ENCODE peak calls at places on chromosome 1, in four cellular contexts. R is ovary, G is fibroblast of lung, U is A549. Q is an unnamed sample.

GRCh38 chr1:28804071-28804470 is 7.9 kb upstream of the OPRD1 start:
- DNase-seq in U (no peak), G (no peak), R (no peak), Q (no peak)

GRCh38 chr1:66283583-66284041 is 250.3 kb upstream of the SGIP1 start:
- DNase-seq in U (no peak), G (peak; percentile 87), R (no peak), Q (peak; percentile 17)

GRCh38 chr1:7541629-7542028 is 229.5 kb upstream of the VAMP3 start:
- DNase-seq in R (no peak), G (peak; percentile 58), U (no peak), Q (no peak)

GRCh38 chr1:150295476-150295875 is 1.8 kb downstream of the MRPS21 start:
- DNase-seq in G (no peak), R (no peak), U (no peak), Q (no peak)

GRCh38 chr1:207748737-207749528 is 2.9 kb upstream of the CD46 start:
- DNase-seq in G (no peak), U (no peak), R (no peak), Q (peak; percentile 10)

GRCh38 chr1:228140724-228141081 is 624 bp downstream of the GUK1 start:
- DNase-seq in R (no peak), U (no peak), G (no peak), Q (no peak)

GRCh38 chr1:234722904-234723588 is 113.1 kb upstream of the IRF2BP2 start:
- DNase-seq in G (peak; percentile 95), U (peak; percentile 65), R (peak; percentile 64), Q (peak; percentile 94)

GRCh38 chr1:145706282-145706681 is 886 bp downstream of the PDZK1 start:
- DNase-seq in G (peak; percentile 60), U (peak; percentile 84), R (no peak), Q (peak; percentile 79)

GRCh38 chr1:62311473-62311943 is 7.7 kb downstream of the KANK4 start:
- DNase-seq in G (peak; percentile 57), U (no peak), R (no peak), Q (no peak)

GRCh38 chr1:8525291-8526275 is 207.7 kb downstream of the SLC45A1 start:
- DNase-seq in U (peak; percentile 76), R (peak; percentile 76), G (peak; percentile 97), Q (peak; percentile 68)

GRCh38 chr1:64295566-64295965 is 92.1 kb downstream of the UBE2U start:
- DNase-seq in R (no peak), G (peak; percentile 74), U (no peak), Q (no peak)

GRCh38 chr1:29113407-29114117 is 10.1 kb downstream of the TMEM200B start:
- DNase-seq in R (no peak), G (no peak), U (no peak), Q (no peak)

GRCh38 chr1:178417858-178418257 is 78.9 kb downstream of the CLEC20A start:
- DNase-seq in R (no peak), G (peak; percentile 78), U (peak; percentile 70), Q (peak; percentile 80)

GRCh38 chr1:61287734-61288133 is 205.4 kb downstream of the NFIA start:
- DNase-seq in R (no peak), G (peak; percentile 91), U (no peak), Q (peak; percentile 28)

GRCh38 chr1:31591425-31592093 is 15.2 kb downstream of the TINAGL1 start:
- DNase-seq in U (peak; percentile 43), R (no peak), G (peak; percentile 49), Q (peak; percentile 49)

GRCh38 chr1:234484991-234485739 is 6.2 kb upstream of the TARBP1 start:
- DNase-seq in U (no peak), G (no peak), R (no peak), Q (no peak)

DNA sequence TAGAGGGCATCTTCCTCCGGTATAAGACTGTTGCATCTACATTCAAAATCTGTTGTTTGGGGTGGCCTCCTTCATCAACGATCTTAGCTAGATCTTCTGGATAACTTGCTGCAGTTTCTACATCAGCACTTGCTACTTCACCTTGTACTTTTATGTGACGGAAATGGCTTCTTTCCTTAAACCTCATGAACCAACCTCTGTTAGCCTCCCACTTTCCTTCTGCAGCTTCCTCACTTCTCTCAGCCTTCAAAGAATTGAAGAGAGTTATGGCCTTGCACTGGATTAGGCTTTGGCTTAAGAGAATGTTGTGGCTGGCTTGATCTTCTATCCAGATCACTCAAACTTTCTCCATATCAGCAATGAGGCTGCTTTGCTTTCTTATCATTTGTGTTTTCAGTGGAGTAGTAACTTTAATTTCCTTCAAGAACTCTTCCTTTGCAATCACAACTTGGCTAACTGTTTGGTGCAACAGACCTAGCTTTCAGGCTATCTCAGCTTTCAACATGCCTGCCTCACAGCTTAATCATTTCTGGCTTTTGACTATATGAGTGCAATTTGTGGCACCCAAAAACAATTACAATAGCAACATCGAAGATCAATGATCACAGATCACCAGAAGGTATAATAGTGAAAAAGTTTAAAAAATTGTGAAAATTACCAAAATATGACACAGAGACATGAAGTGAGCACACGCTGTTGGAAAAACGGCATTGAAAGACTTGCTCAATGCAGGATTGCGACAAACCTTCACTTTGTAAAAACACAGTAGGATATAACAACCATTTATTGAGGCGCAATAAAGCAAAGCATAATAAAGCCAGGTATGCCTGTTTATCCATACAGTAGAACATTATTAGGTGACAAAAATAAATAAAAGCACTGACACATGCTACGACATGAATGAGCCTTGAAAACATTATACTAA is 56.7 kb upstream of the GFI1 start:
- DNase-seq in R (no peak), G (no peak), U (no peak), Q (no peak)
- H3K27ac ChIP-seq in R (no peak overlapping the region), G (no peak overlapping the region), U (no peak overlapping the region), Q (no peak overlapping the region)

GRCh38 chr1:34889705-34890104 is 30.2 kb upstream of the SMIM12 start:
- DNase-seq in G (no peak), R (no peak), U (no peak), Q (no peak)

GRCh38 chr1:34885405-34886247 is 26.1 kb upstream of the SMIM12 start:
- DNase-seq in G (peak; percentile 24), R (no peak), U (no peak), Q (peak; percentile 38)

GRCh38 chr1:34887593-34887992 is 28.0 kb upstream of the SMIM12 start:
- DNase-seq in R (no peak), U (no peak), G (no peak), Q (no peak)

GRCh38 chr1:34884536-34884935 is 25.0 kb upstream of the SMIM12 start:
- DNase-seq in U (no peak), G (no peak), R (no peak), Q (no peak)

GRCh38 chr1:34884961-34885360 is 25.4 kb upstream of the SMIM12 start:
- DNase-seq in G (no peak), R (no peak), U (peak; percentile 16), Q (no peak)
- TF ChIP-seq CTCF in G (no peak), R (no peak), U (no peak), Q (no peak)

GRCh38 chr1:38512789-38513188 is 346.8 kb downstream of the RRAGC start:
- DNase-seq in U (no peak), R (no peak), G (no peak), Q (peak; percentile 25)
- H3K27ac ChIP-seq in U (no peak overlapping the region), R (no peak overlapping the region), G (no peak overlapping the region), Q (peak overlapping the region; percentile 67)

GRCh38 chr1:40651138-40651857 is 14.2 kb downstream of the RIMS3 start:
- DNase-seq in U (no peak), R (no peak), G (no peak), Q (no peak)
- TF ChIP-seq CTCF in U (no peak), R (no peak), G (no peak), Q (no peak)

GRCh38 chr1:99648107-99648506 is 2.2 kb downstream of the PALMD start:
- DNase-seq in U (peak; percentile 58), R (no peak), G (peak; percentile 29), Q (no peak)

GRCh38 chr1:99645199-99645598 is 714 bp upstream of the PALMD start:
- DNase-seq in U (peak; percentile 48), R (peak; percentile 62), G (peak; percentile 57), Q (peak; percentile 65)

GRCh38 chr1:99645699-99646531 is at the start of gene PALMD:
- DNase-seq in G (peak; percentile 27), U (peak; percentile 40), R (peak; percentile 49), Q (peak; percentile 32)

GRCh38 chr1:99646885-99647284 is 972 bp downstream of the PALMD start:
- DNase-seq in G (no peak), R (no peak), U (no peak), Q (no peak)

DNA sequence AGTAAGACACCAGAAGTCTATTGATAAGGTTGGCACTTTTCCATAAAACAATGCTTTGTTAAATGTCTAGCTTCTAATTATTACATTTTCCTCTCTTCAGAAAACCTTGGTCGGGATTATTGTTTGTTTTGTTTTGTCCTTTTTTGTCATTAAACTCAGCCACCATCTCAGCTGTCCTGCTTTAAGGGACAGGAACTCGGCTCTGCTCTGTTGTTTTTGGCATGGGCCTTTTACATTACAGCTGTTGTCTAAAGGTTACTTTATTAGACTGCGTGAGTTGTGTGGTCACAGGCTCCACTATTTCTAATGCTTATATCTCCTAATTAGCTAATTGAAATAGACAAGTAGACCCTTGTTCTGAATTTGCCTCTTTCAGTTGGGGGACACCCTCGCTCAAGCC is 1.5 kb downstream of the PALMD start:
- DNase-seq in R (no peak), U (no peak), G (no peak), Q (no peak)
- H3K27ac ChIP-seq in R (no peak overlapping the region), U (no peak overlapping the region), G (no peak overlapping the region), Q (no peak overlapping the region)

DNA sequence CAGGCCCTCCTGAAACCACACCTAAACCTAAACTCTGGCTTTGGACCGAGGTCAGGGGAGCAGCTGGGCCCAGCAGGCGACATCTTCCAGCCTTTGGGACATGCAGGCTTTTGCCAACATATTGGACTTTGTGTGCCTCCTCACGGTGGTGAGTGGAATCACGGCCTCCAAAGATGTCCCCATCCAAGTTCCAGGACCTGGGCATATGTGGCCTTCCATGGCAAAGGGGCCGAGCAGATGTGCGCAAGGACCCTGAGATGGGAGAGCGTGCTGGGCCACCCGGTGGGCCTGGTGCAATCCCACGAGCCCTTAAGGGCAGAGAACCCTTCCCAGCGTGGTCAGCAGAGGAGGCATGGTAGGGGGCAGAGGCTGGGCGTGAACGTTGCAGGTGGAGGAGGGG is 160.8 kb upstream of the C1orf174 start:
- DNase-seq in R (no peak), U (peak; percentile 8), G (no peak), Q (no peak)
- TF ChIP-seq CTCF in R (no peak), U (no peak), G (no peak), Q (no peak)

DNA sequence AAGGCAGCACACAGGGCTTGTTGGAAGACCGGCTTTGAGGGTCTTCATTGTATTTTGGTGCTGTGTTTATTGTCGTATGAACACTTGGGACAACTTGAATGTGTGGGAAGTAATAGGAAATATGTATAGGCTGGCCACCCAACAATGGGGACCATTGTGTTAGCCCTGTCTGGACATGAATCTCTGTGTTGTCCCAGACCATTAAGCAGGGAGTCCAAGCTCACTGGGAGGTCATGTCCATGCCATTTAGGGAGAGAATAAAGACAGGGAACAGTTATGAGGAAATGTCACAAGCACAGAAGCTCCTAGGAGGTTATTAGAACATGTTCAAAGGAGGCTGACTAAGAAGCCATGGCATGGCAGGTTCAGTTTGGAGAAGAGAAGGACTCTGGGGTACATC is 266.1 kb downstream of the KIF26B start:
- DNase-seq in R (no peak), U (no peak), G (no peak), Q (no peak)
- H3K27ac ChIP-seq in R (no peak overlapping the region), U (no peak overlapping the region), G (no peak overlapping the region), Q (no peak overlapping the region)

Q was measured in RWPE1.